ENCODE peak calls at places on chromosomes 12 and 14, in seven cellular contexts. One of them, this sample, is unnamed.

GRCh38 chr14:73503648-73504047 is 12.9 kb downstream of the RIOX1 start:
- DNase-seq in MCF 10A: no peak
- DNase-seq in left ventricle myocardium inferior: no peak
- DNase-seq in T-helper 2 cell: peak
- DNase-seq in activated gamma-delta T cell: no peak
- DNase-seq in effector CD8-positive, alpha-beta T cell: no peak
- DNase-seq in occipital lobe: no peak
- DNase-seq in this sample: no peak

GRCh38 chr12:96466939-96467751 is 22.2 kb upstream of the CFAP54 start:
- DNase-seq in MCF 10A: no peak
- DNase-seq in left ventricle myocardium inferior: no peak
- DNase-seq in T-helper 2 cell: no peak
- DNase-seq in activated gamma-delta T cell: no peak
- DNase-seq in effector CD8-positive, alpha-beta T cell: no peak
- DNase-seq in occipital lobe: no peak
- DNase-seq in this sample: no peak

GRCh38 chr12:116091579-116091978 is 185.9 kb downstream of the MED13L start:
- DNase-seq in MCF 10A: no peak
- DNase-seq in left ventricle myocardium inferior: no peak
- DNase-seq in T-helper 2 cell: no peak
- DNase-seq in activated gamma-delta T cell: no peak
- DNase-seq in effector CD8-positive, alpha-beta T cell: no peak
- DNase-seq in occipital lobe: no peak
- DNase-seq in this sample: no peak

GRCh38 chr12:50102648-50103309 is 1.0 kb upstream of the GPD1 start:
- DNase-seq in MCF 10A: no peak
- DNase-seq in left ventricle myocardium inferior: no peak
- DNase-seq in T-helper 2 cell: no peak
- DNase-seq in activated gamma-delta T cell: no peak
- DNase-seq in effector CD8-positive, alpha-beta T cell: no peak
- DNase-seq in occipital lobe: no peak
- DNase-seq in this sample: no peak

GRCh38 chr12:66548338-66549049 is 130.4 kb downstream of the GRIP1 start:
- DNase-seq in MCF 10A: no peak
- DNase-seq in left ventricle myocardium inferior: no peak
- DNase-seq in T-helper 2 cell: no peak
- DNase-seq in activated gamma-delta T cell: no peak
- DNase-seq in effector CD8-positive, alpha-beta T cell: no peak
- DNase-seq in occipital lobe: no peak
- DNase-seq in this sample: no peak

GRCh38 chr12:11765817-11766794 is 116.6 kb downstream of the ETV6 start:
- DNase-seq in MCF 10A: peak
- DNase-seq in left ventricle myocardium inferior: no peak
- DNase-seq in T-helper 2 cell: no peak
- DNase-seq in activated gamma-delta T cell: no peak
- DNase-seq in effector CD8-positive, alpha-beta T cell: no peak
- DNase-seq in occipital lobe: no peak
- DNase-seq in this sample: no peak

GRCh38 chr14:73764881-73765280 is 50.7 kb upstream of the PNMA1 start:
- DNase-seq in MCF 10A: no peak
- DNase-seq in left ventricle myocardium inferior: peak
- DNase-seq in T-helper 2 cell: no peak
- DNase-seq in activated gamma-delta T cell: no peak
- DNase-seq in effector CD8-positive, alpha-beta T cell: no peak
- DNase-seq in occipital lobe: no peak
- DNase-seq in this sample: peak

GRCh38 chr12:103930787-103931536 is 752 bp downstream of the HSP90B1 start:
- DNase-seq in MCF 10A: peak
- DNase-seq in left ventricle myocardium inferior: peak
- DNase-seq in T-helper 2 cell: no peak
- DNase-seq in activated gamma-delta T cell: no peak
- DNase-seq in effector CD8-positive, alpha-beta T cell: no peak
- DNase-seq in occipital lobe: peak
- DNase-seq in this sample: peak

GRCh38 chr12:11681211-11681610 is 31.7 kb downstream of the ETV6 start:
- DNase-seq in MCF 10A: no peak
- DNase-seq in left ventricle myocardium inferior: no peak
- DNase-seq in T-helper 2 cell: no peak
- DNase-seq in activated gamma-delta T cell: no peak
- DNase-seq in effector CD8-positive, alpha-beta T cell: no peak
- DNase-seq in occipital lobe: no peak
- DNase-seq in this sample: no peak

GRCh38 chr12:124073636-124074035 is 100.6 kb downstream of the ZNF664 start:
- DNase-seq in MCF 10A: no peak
- DNase-seq in left ventricle myocardium inferior: no peak
- DNase-seq in T-helper 2 cell: no peak
- DNase-seq in activated gamma-delta T cell: no peak
- DNase-seq in effector CD8-positive, alpha-beta T cell: no peak
- DNase-seq in occipital lobe: no peak
- DNase-seq in this sample: no peak

GRCh38 chr14:68363841-68364711 is 428.8 kb downstream of the ZFP36L1 start:
- DNase-seq in MCF 10A: no peak
- DNase-seq in left ventricle myocardium inferior: peak
- DNase-seq in T-helper 2 cell: no peak
- DNase-seq in activated gamma-delta T cell: no peak
- DNase-seq in effector CD8-positive, alpha-beta T cell: no peak
- DNase-seq in occipital lobe: peak
- DNase-seq in this sample: peak

GRCh38 chr12:99495797-99496196 is 151.8 kb upstream of the GARIN6 start:
- DNase-seq in MCF 10A: no peak
- DNase-seq in left ventricle myocardium inferior: no peak
- DNase-seq in T-helper 2 cell: no peak
- DNase-seq in activated gamma-delta T cell: no peak
- DNase-seq in effector CD8-positive, alpha-beta T cell: no peak
- DNase-seq in occipital lobe: no peak
- DNase-seq in this sample: no peak

GRCh38 chr12:42447371-42447786 is 121.4 kb downstream of the PPHLN1 start:
- DNase-seq in MCF 10A: no peak
- DNase-seq in left ventricle myocardium inferior: no peak
- DNase-seq in T-helper 2 cell: no peak
- DNase-seq in activated gamma-delta T cell: no peak
- DNase-seq in effector CD8-positive, alpha-beta T cell: no peak
- DNase-seq in occipital lobe: no peak
- DNase-seq in this sample: no peak

GRCh38 chr14:46490150-46490769 is 161.3 kb downstream of the RPL10L start:
- DNase-seq in MCF 10A: peak
- DNase-seq in left ventricle myocardium inferior: no peak
- DNase-seq in T-helper 2 cell: no peak
- DNase-seq in activated gamma-delta T cell: no peak
- DNase-seq in effector CD8-positive, alpha-beta T cell: no peak
- DNase-seq in occipital lobe: no peak
- DNase-seq in this sample: no peak

GRCh38 chr12:13036881-13037280 is 7.3 kb upstream of the FAM234B start:
- DNase-seq in MCF 10A: no peak
- DNase-seq in left ventricle myocardium inferior: no peak
- DNase-seq in T-helper 2 cell: no peak
- DNase-seq in activated gamma-delta T cell: no peak
- DNase-seq in effector CD8-positive, alpha-beta T cell: no peak
- DNase-seq in occipital lobe: no peak
- DNase-seq in this sample: no peak

GRCh38 chr12:87368259-87368658 is 660.9 kb downstream of the C12orf50 start:
- DNase-seq in MCF 10A: no peak
- DNase-seq in left ventricle myocardium inferior: no peak
- DNase-seq in T-helper 2 cell: no peak
- DNase-seq in activated gamma-delta T cell: no peak
- DNase-seq in effector CD8-positive, alpha-beta T cell: no peak
- DNase-seq in occipital lobe: no peak
- DNase-seq in this sample: no peak

GRCh38 chr14:36975834-36976233 is 196.6 kb downstream of the SLC25A21 start:
- DNase-seq in MCF 10A: peak
- DNase-seq in left ventricle myocardium inferior: no peak
- DNase-seq in T-helper 2 cell: no peak
- DNase-seq in activated gamma-delta T cell: no peak
- DNase-seq in effector CD8-positive, alpha-beta T cell: no peak
- DNase-seq in occipital lobe: no peak
- DNase-seq in this sample: no peak

GRCh38 chr12:98803468-98804209 is 158.5 kb downstream of the APAF1 start:
- DNase-seq in MCF 10A: no peak
- DNase-seq in left ventricle myocardium inferior: no peak
- DNase-seq in T-helper 2 cell: no peak
- DNase-seq in activated gamma-delta T cell: no peak
- DNase-seq in effector CD8-positive, alpha-beta T cell: no peak
- DNase-seq in occipital lobe: no peak
- DNase-seq in this sample: no peak

GRCh38 chr12:2258035-2258434 is 205.2 kb downstream of the CACNA1C start:
- DNase-seq in MCF 10A: no peak
- DNase-seq in left ventricle myocardium inferior: no peak
- DNase-seq in T-helper 2 cell: no peak
- DNase-seq in activated gamma-delta T cell: no peak
- DNase-seq in effector CD8-positive, alpha-beta T cell: no peak
- DNase-seq in occipital lobe: no peak
- DNase-seq in this sample: no peak

GRCh38 chr12:114371250-114371649 is 34.7 kb downstream of the TBX5 start:
- DNase-seq in MCF 10A: no peak
- DNase-seq in left ventricle myocardium inferior: no peak
- DNase-seq in T-helper 2 cell: no peak
- DNase-seq in activated gamma-delta T cell: no peak
- DNase-seq in effector CD8-positive, alpha-beta T cell: no peak
- DNase-seq in occipital lobe: peak
- DNase-seq in this sample: no peak

GRCh38 chr12:119989619-119990381 is 764 bp downstream of the BICDL1 start:
- DNase-seq in MCF 10A: peak
- DNase-seq in left ventricle myocardium inferior: peak
- DNase-seq in T-helper 2 cell: peak
- DNase-seq in activated gamma-delta T cell: peak
- DNase-seq in effector CD8-positive, alpha-beta T cell: peak
- DNase-seq in occipital lobe: peak
- DNase-seq in this sample: peak